ENCODE peak calls at places on chromosomes 7 and 10, in seven cellular contexts. One of them, this sample, is unnamed.

GRCh38 chr7:2106920-2107319 is 125.8 kb downstream of the MAD1L1 start:
- DNase-seq in NCI-H2081: no peak
- DNase-seq in Ammon's horn: no peak
- DNase-seq in iPS DF 6.9: no peak
- DNase-seq in NCI-H2029: peak; percentile 43
- DNase-seq in AG04450: no peak
- DNase-seq in right cardiac atrium: peak; percentile 77
- DNase-seq in this sample: no peak

GRCh38 chr10:88494537-88494936 is 88.6 kb downstream of the RNLS start:
- DNase-seq in NCI-H2081: no peak
- DNase-seq in Ammon's horn: no peak
- DNase-seq in iPS DF 6.9: no peak
- DNase-seq in NCI-H2029: no peak
- DNase-seq in AG04450: no peak
- DNase-seq in right cardiac atrium: no peak
- DNase-seq in this sample: no peak

GRCh38 chr10:21519981-21520436 is 5.5 kb downstream of the SKIDA1 start:
- DNase-seq in NCI-H2081: no peak
- DNase-seq in Ammon's horn: peak; percentile 27
- DNase-seq in iPS DF 6.9: no peak
- DNase-seq in NCI-H2029: no peak
- DNase-seq in AG04450: no peak
- DNase-seq in right cardiac atrium: no peak
- DNase-seq in this sample: no peak

GRCh38 chr7:73823257-73823656 is 7.5 kb upstream of the CLDN4 start:
- DNase-seq in NCI-H2081: no peak
- DNase-seq in Ammon's horn: no peak
- DNase-seq in iPS DF 6.9: no peak
- DNase-seq in NCI-H2029: no peak
- DNase-seq in AG04450: no peak
- DNase-seq in right cardiac atrium: no peak
- DNase-seq in this sample: no peak

GRCh38 chr7:43535810-43536585 is 46.9 kb upstream of the STK17A start:
- DNase-seq in NCI-H2081: no peak
- DNase-seq in Ammon's horn: no peak
- DNase-seq in iPS DF 6.9: no peak
- DNase-seq in NCI-H2029: no peak
- DNase-seq in AG04450: peak; percentile 84
- DNase-seq in right cardiac atrium: no peak
- DNase-seq in this sample: peak; percentile 87

GRCh38 chr10:119702482-119703041 is 23.3 kb upstream of the INPP5F start:
- DNase-seq in NCI-H2081: no peak
- DNase-seq in Ammon's horn: no peak
- DNase-seq in iPS DF 6.9: no peak
- DNase-seq in NCI-H2029: no peak
- DNase-seq in AG04450: no peak
- DNase-seq in right cardiac atrium: no peak
- DNase-seq in this sample: no peak

GRCh38 chr10:109914966-109915365 is 8.3 kb downstream of the XPNPEP1 start:
- DNase-seq in NCI-H2081: no peak
- DNase-seq in Ammon's horn: no peak
- DNase-seq in iPS DF 6.9: no peak
- DNase-seq in NCI-H2029: no peak
- DNase-seq in AG04450: peak; percentile 79
- DNase-seq in right cardiac atrium: no peak
- DNase-seq in this sample: peak; percentile 62

GRCh38 chr7:88002617-88003016 is 68.6 kb downstream of the ADAM22 start:
- DNase-seq in NCI-H2081: no peak
- DNase-seq in Ammon's horn: no peak
- DNase-seq in iPS DF 6.9: no peak
- DNase-seq in NCI-H2029: no peak
- DNase-seq in AG04450: no peak
- DNase-seq in right cardiac atrium: no peak
- DNase-seq in this sample: no peak

GRCh38 chr7:63925626-63926460 is 72.8 kb upstream of the ZNF722 start:
- DNase-seq in NCI-H2081: peak; percentile 54
- DNase-seq in Ammon's horn: peak; percentile 96
- DNase-seq in iPS DF 6.9: no peak
- DNase-seq in NCI-H2029: no peak
- DNase-seq in AG04450: no peak
- DNase-seq in right cardiac atrium: peak; percentile 98
- DNase-seq in this sample: peak; percentile 66